ENCODE peak calls at places on chromosomes 13 and 19, in eight cellular contexts. One of them, this sample, is unnamed.

GRCh38 chr19:21147540-21147939 is 5.7 kb downstream of the ZNF431 start:
- DNase-seq in activated naive CD8-positive, alpha-beta T cell treated with anti-CD3 and anti-CD28 coated beads, Interleukin-2, amount 50 U/mL, for 24 hours: no peak
- DNase-seq in AG08396: no peak
- DNase-seq in H1: no peak
- DNase-seq in adrenal gland: no peak
- DNase-seq in left ventricle myocardium inferior: no peak
- DNase-seq in activated naive CD4-positive, alpha-beta T cell treated with anti-CD3 and anti-CD28 coated beads for 36 hours: no peak
- DNase-seq in NCI-H1417 treated with DMSO at 0.1 percent for 48 hours: no peak
- DNase-seq in this sample: no peak

GRCh38 chr19:28307460-28307859 is 905.5 kb downstream of the UQCRFS1 start:
- DNase-seq in AG08396: no peak
- DNase-seq in activated naive CD8-positive, alpha-beta T cell treated with anti-CD3 and anti-CD28 coated beads, Interleukin-2, amount 50 U/mL, for 24 hours: no peak
- DNase-seq in left ventricle myocardium inferior: no peak
- DNase-seq in adrenal gland: no peak
- DNase-seq in H1: no peak
- DNase-seq in NCI-H1417 treated with DMSO at 0.1 percent for 48 hours: no peak
- DNase-seq in activated naive CD4-positive, alpha-beta T cell treated with anti-CD3 and anti-CD28 coated beads for 36 hours: no peak
- DNase-seq in this sample: no peak

GRCh38 chr13:75566658-75567057 is 17.1 kb downstream of the UCHL3 start:
- DNase-seq in left ventricle myocardium inferior: no peak
- DNase-seq in H1: no peak
- DNase-seq in AG08396: no peak
- DNase-seq in NCI-H1417 treated with DMSO at 0.1 percent for 48 hours: no peak
- DNase-seq in activated naive CD8-positive, alpha-beta T cell treated with anti-CD3 and anti-CD28 coated beads, Interleukin-2, amount 50 U/mL, for 24 hours: no peak
- DNase-seq in adrenal gland: no peak
- DNase-seq in activated naive CD4-positive, alpha-beta T cell treated with anti-CD3 and anti-CD28 coated beads for 36 hours: no peak
- DNase-seq in this sample: no peak

GRCh38 chr19:1214862-1215731 is 9.5 kb downstream of the STK11 start:
- DNase-seq in activated naive CD4-positive, alpha-beta T cell treated with anti-CD3 and anti-CD28 coated beads for 36 hours: no peak
- DNase-seq in adrenal gland: peak
- DNase-seq in left ventricle myocardium inferior: peak
- DNase-seq in NCI-H1417 treated with DMSO at 0.1 percent for 48 hours: no peak
- DNase-seq in AG08396: peak
- DNase-seq in activated naive CD8-positive, alpha-beta T cell treated with anti-CD3 and anti-CD28 coated beads, Interleukin-2, amount 50 U/mL, for 24 hours: no peak
- DNase-seq in H1: no peak
- DNase-seq in this sample: no peak

GRCh38 chr19:9836021-9836420 is 903 bp downstream of the PIN1 start:
- DNase-seq in adrenal gland: no peak
- DNase-seq in activated naive CD8-positive, alpha-beta T cell treated with anti-CD3 and anti-CD28 coated beads, Interleukin-2, amount 50 U/mL, for 24 hours: no peak
- DNase-seq in activated naive CD4-positive, alpha-beta T cell treated with anti-CD3 and anti-CD28 coated beads for 36 hours: no peak
- DNase-seq in H1: no peak
- DNase-seq in left ventricle myocardium inferior: no peak
- DNase-seq in AG08396: peak
- DNase-seq in NCI-H1417 treated with DMSO at 0.1 percent for 48 hours: no peak
- DNase-seq in this sample: no peak

GRCh38 chr13:36904219-36904618 is 15.8 kb downstream of the SMAD9 start:
- DNase-seq in adrenal gland: no peak
- DNase-seq in AG08396: no peak
- DNase-seq in left ventricle myocardium inferior: no peak
- DNase-seq in activated naive CD8-positive, alpha-beta T cell treated with anti-CD3 and anti-CD28 coated beads, Interleukin-2, amount 50 U/mL, for 24 hours: no peak
- DNase-seq in activated naive CD4-positive, alpha-beta T cell treated with anti-CD3 and anti-CD28 coated beads for 36 hours: no peak
- DNase-seq in H1: no peak
- DNase-seq in NCI-H1417 treated with DMSO at 0.1 percent for 48 hours: peak
- DNase-seq in this sample: no peak

GRCh38 chr13:111952814-111953213 is 114.1 kb upstream of the SOX1 start:
- DNase-seq in activated naive CD8-positive, alpha-beta T cell treated with anti-CD3 and anti-CD28 coated beads, Interleukin-2, amount 50 U/mL, for 24 hours: no peak
- DNase-seq in left ventricle myocardium inferior: no peak
- DNase-seq in AG08396: no peak
- DNase-seq in adrenal gland: peak
- DNase-seq in NCI-H1417 treated with DMSO at 0.1 percent for 48 hours: no peak
- DNase-seq in H1: peak
- DNase-seq in activated naive CD4-positive, alpha-beta T cell treated with anti-CD3 and anti-CD28 coated beads for 36 hours: no peak
- DNase-seq in this sample: no peak

GRCh38 chr19:39759457-39760184 is 19.0 kb upstream of the LEUTX start:
- DNase-seq in adrenal gland: no peak
- DNase-seq in activated naive CD8-positive, alpha-beta T cell treated with anti-CD3 and anti-CD28 coated beads, Interleukin-2, amount 50 U/mL, for 24 hours: no peak
- DNase-seq in NCI-H1417 treated with DMSO at 0.1 percent for 48 hours: no peak
- DNase-seq in activated naive CD4-positive, alpha-beta T cell treated with anti-CD3 and anti-CD28 coated beads for 36 hours: no peak
- DNase-seq in left ventricle myocardium inferior: no peak
- DNase-seq in AG08396: no peak
- DNase-seq in H1: no peak
- DNase-seq in this sample: no peak

GRCh38 chr19:38142176-38143035 is 81.6 kb downstream of the DPF1 start:
- DNase-seq in H1: peak
- DNase-seq in AG08396: peak
- DNase-seq in activated naive CD4-positive, alpha-beta T cell treated with anti-CD3 and anti-CD28 coated beads for 36 hours: peak
- DNase-seq in NCI-H1417 treated with DMSO at 0.1 percent for 48 hours: no peak
- DNase-seq in left ventricle myocardium inferior: peak
- DNase-seq in adrenal gland: peak
- DNase-seq in activated naive CD8-positive, alpha-beta T cell treated with anti-CD3 and anti-CD28 coated beads, Interleukin-2, amount 50 U/mL, for 24 hours: peak
- DNase-seq in this sample: no peak

GRCh38 chr13:20303636-20304035 is 71.5 kb upstream of the GJB6 start:
- DNase-seq in NCI-H1417 treated with DMSO at 0.1 percent for 48 hours: no peak
- DNase-seq in left ventricle myocardium inferior: no peak
- DNase-seq in adrenal gland: no peak
- DNase-seq in H1: no peak
- DNase-seq in AG08396: peak
- DNase-seq in activated naive CD8-positive, alpha-beta T cell treated with anti-CD3 and anti-CD28 coated beads, Interleukin-2, amount 50 U/mL, for 24 hours: no peak
- DNase-seq in activated naive CD4-positive, alpha-beta T cell treated with anti-CD3 and anti-CD28 coated beads for 36 hours: no peak
- DNase-seq in this sample: no peak

GRCh38 chr13:97460004-97460756 is 26.2 kb downstream of the RAP2A start:
- DNase-seq in AG08396: no peak
- DNase-seq in adrenal gland: no peak
- DNase-seq in activated naive CD8-positive, alpha-beta T cell treated with anti-CD3 and anti-CD28 coated beads, Interleukin-2, amount 50 U/mL, for 24 hours: no peak
- DNase-seq in NCI-H1417 treated with DMSO at 0.1 percent for 48 hours: no peak
- DNase-seq in left ventricle myocardium inferior: no peak
- DNase-seq in H1: no peak
- DNase-seq in activated naive CD4-positive, alpha-beta T cell treated with anti-CD3 and anti-CD28 coated beads for 36 hours: peak
- DNase-seq in this sample: no peak

GRCh38 chr19:4636151-4636717 is 3.1 kb upstream of the TNFAIP8L1 start:
- DNase-seq in adrenal gland: peak
- DNase-seq in AG08396: peak
- DNase-seq in activated naive CD8-positive, alpha-beta T cell treated with anti-CD3 and anti-CD28 coated beads, Interleukin-2, amount 50 U/mL, for 24 hours: peak
- DNase-seq in H1: peak
- DNase-seq in left ventricle myocardium inferior: peak
- DNase-seq in NCI-H1417 treated with DMSO at 0.1 percent for 48 hours: no peak
- DNase-seq in activated naive CD4-positive, alpha-beta T cell treated with anti-CD3 and anti-CD28 coated beads for 36 hours: peak
- DNase-seq in this sample: no peak

GRCh38 chr19:12723383-12723642 is 419 bp downstream of the TNPO2 start:
- DNase-seq in adrenal gland: no peak
- DNase-seq in activated naive CD4-positive, alpha-beta T cell treated with anti-CD3 and anti-CD28 coated beads for 36 hours: no peak
- DNase-seq in activated naive CD8-positive, alpha-beta T cell treated with anti-CD3 and anti-CD28 coated beads, Interleukin-2, amount 50 U/mL, for 24 hours: no peak
- DNase-seq in AG08396: no peak
- DNase-seq in H1: no peak
- DNase-seq in NCI-H1417 treated with DMSO at 0.1 percent for 48 hours: no peak
- DNase-seq in left ventricle myocardium inferior: no peak
- DNase-seq in this sample: no peak

GRCh38 chr13:50801087-50801931 is 42.2 kb downstream of the DLEU7 start:
- DNase-seq in H1: peak
- DNase-seq in AG08396: peak
- DNase-seq in NCI-H1417 treated with DMSO at 0.1 percent for 48 hours: peak
- DNase-seq in adrenal gland: peak
- DNase-seq in activated naive CD8-positive, alpha-beta T cell treated with anti-CD3 and anti-CD28 coated beads, Interleukin-2, amount 50 U/mL, for 24 hours: peak
- DNase-seq in left ventricle myocardium inferior: no peak
- DNase-seq in activated naive CD4-positive, alpha-beta T cell treated with anti-CD3 and anti-CD28 coated beads for 36 hours: peak
- DNase-seq in this sample: peak

This sample was measured in GOT3.